ENCODE peak calls at places on chromosome 4, in ten cellular contexts. One of them, this sample, is unnamed.

GRCh38 chr4:4532371-4532770 is 9.5 kb downstream of the STX18 start:
- DNase-seq in NCI-H524 treated with DMSO at 0.1 percent for 48 hours: no peak
- DNase-seq in HEK293T: no peak
- DNase-seq in esophagus squamous epithelium: no peak
- DNase-seq in activated naive CD4-positive, alpha-beta T cell treated with anti-CD3 and anti-CD28 coated beads, Interleukin-2, amount 10 ng/mL, durations not matched to agents 7 days and 5 days: no peak
- DNase-seq in omental fat pad: no peak
- DNase-seq in PC-9: no peak
- DNase-seq in mucosa of gallbladder: no peak
- DNase-seq in endodermal cell: no peak
- DNase-seq in left colon: no peak
- DNase-seq in this sample: no peak

GRCh38 chr4:2745981-2746806 is 9.9 kb downstream of the TNIP2 start:
- DNase-seq in NCI-H524 treated with DMSO at 0.1 percent for 48 hours: no peak
- DNase-seq in HEK293T: no peak
- DNase-seq in esophagus squamous epithelium: peak
- DNase-seq in activated naive CD4-positive, alpha-beta T cell treated with anti-CD3 and anti-CD28 coated beads, Interleukin-2, amount 10 ng/mL, durations not matched to agents 7 days and 5 days: peak
- DNase-seq in omental fat pad: no peak
- DNase-seq in PC-9: peak
- DNase-seq in mucosa of gallbladder: no peak
- DNase-seq in endodermal cell: no peak
- DNase-seq in left colon: peak
- DNase-seq in this sample: peak

GRCh38 chr4:127214001-127214400 is 418.8 kb upstream of the INTU start:
- DNase-seq in NCI-H524 treated with DMSO at 0.1 percent for 48 hours: no peak
- DNase-seq in HEK293T: no peak
- DNase-seq in esophagus squamous epithelium: no peak
- DNase-seq in activated naive CD4-positive, alpha-beta T cell treated with anti-CD3 and anti-CD28 coated beads, Interleukin-2, amount 10 ng/mL, durations not matched to agents 7 days and 5 days: no peak
- DNase-seq in omental fat pad: no peak
- DNase-seq in PC-9: no peak
- DNase-seq in mucosa of gallbladder: no peak
- DNase-seq in endodermal cell: no peak
- DNase-seq in left colon: no peak
- DNase-seq in this sample: no peak

GRCh38 chr4:145034727-145035211 is 63.2 kb downstream of the ANAPC10 start:
- DNase-seq in NCI-H524 treated with DMSO at 0.1 percent for 48 hours: peak
- DNase-seq in HEK293T: no peak
- DNase-seq in esophagus squamous epithelium: no peak
- DNase-seq in activated naive CD4-positive, alpha-beta T cell treated with anti-CD3 and anti-CD28 coated beads, Interleukin-2, amount 10 ng/mL, durations not matched to agents 7 days and 5 days: no peak
- DNase-seq in omental fat pad: no peak
- DNase-seq in PC-9: no peak
- DNase-seq in mucosa of gallbladder: no peak
- DNase-seq in endodermal cell: no peak
- DNase-seq in left colon: no peak
- DNase-seq in this sample: no peak

GRCh38 chr4:7807351-7807921 is 132.2 kb downstream of the AFAP1 start:
- DNase-seq in NCI-H524 treated with DMSO at 0.1 percent for 48 hours: no peak
- DNase-seq in HEK293T: no peak
- DNase-seq in esophagus squamous epithelium: no peak
- DNase-seq in activated naive CD4-positive, alpha-beta T cell treated with anti-CD3 and anti-CD28 coated beads, Interleukin-2, amount 10 ng/mL, durations not matched to agents 7 days and 5 days: no peak
- DNase-seq in omental fat pad: no peak
- DNase-seq in PC-9: no peak
- DNase-seq in mucosa of gallbladder: no peak
- DNase-seq in endodermal cell: no peak
- DNase-seq in left colon: no peak
- DNase-seq in this sample: no peak

GRCh38 chr4:85807247-85807915 is 332.4 kb downstream of the ARHGAP24 start:
- DNase-seq in NCI-H524 treated with DMSO at 0.1 percent for 48 hours: no peak
- DNase-seq in HEK293T: no peak
- DNase-seq in esophagus squamous epithelium: no peak
- DNase-seq in activated naive CD4-positive, alpha-beta T cell treated with anti-CD3 and anti-CD28 coated beads, Interleukin-2, amount 10 ng/mL, durations not matched to agents 7 days and 5 days: no peak
- DNase-seq in omental fat pad: no peak
- DNase-seq in PC-9: no peak
- DNase-seq in mucosa of gallbladder: no peak
- DNase-seq in endodermal cell: no peak
- DNase-seq in left colon: no peak
- DNase-seq in this sample: no peak

GRCh38 chr4:119310826-119311225 is 11.1 kb downstream of the FABP2 start:
- DNase-seq in NCI-H524 treated with DMSO at 0.1 percent for 48 hours: no peak
- DNase-seq in HEK293T: no peak
- DNase-seq in esophagus squamous epithelium: no peak
- DNase-seq in activated naive CD4-positive, alpha-beta T cell treated with anti-CD3 and anti-CD28 coated beads, Interleukin-2, amount 10 ng/mL, durations not matched to agents 7 days and 5 days: no peak
- DNase-seq in omental fat pad: no peak
- DNase-seq in PC-9: no peak
- DNase-seq in mucosa of gallbladder: no peak
- DNase-seq in endodermal cell: no peak
- DNase-seq in left colon: no peak
- DNase-seq in this sample: no peak

GRCh38 chr4:11194431-11194830 is 234.3 kb downstream of the HS3ST1 start:
- DNase-seq in NCI-H524 treated with DMSO at 0.1 percent for 48 hours: no peak
- DNase-seq in HEK293T: no peak
- DNase-seq in esophagus squamous epithelium: no peak
- DNase-seq in activated naive CD4-positive, alpha-beta T cell treated with anti-CD3 and anti-CD28 coated beads, Interleukin-2, amount 10 ng/mL, durations not matched to agents 7 days and 5 days: no peak
- DNase-seq in omental fat pad: no peak
- DNase-seq in PC-9: no peak
- DNase-seq in mucosa of gallbladder: no peak
- DNase-seq in endodermal cell: no peak
- DNase-seq in left colon: no peak
- DNase-seq in this sample: no peak

GRCh38 chr4:3304831-3305609 is 12.2 kb downstream of the RGS12 start:
- DNase-seq in NCI-H524 treated with DMSO at 0.1 percent for 48 hours: no peak
- DNase-seq in HEK293T: peak
- DNase-seq in esophagus squamous epithelium: no peak
- DNase-seq in activated naive CD4-positive, alpha-beta T cell treated with anti-CD3 and anti-CD28 coated beads, Interleukin-2, amount 10 ng/mL, durations not matched to agents 7 days and 5 days: no peak
- DNase-seq in omental fat pad: no peak
- DNase-seq in PC-9: no peak
- DNase-seq in mucosa of gallbladder: no peak
- DNase-seq in endodermal cell: peak
- DNase-seq in left colon: no peak
- DNase-seq in this sample: no peak

GRCh38 chr4:76982638-76983579 is 33.4 kb downstream of the SEPTIN11 start:
- DNase-seq in NCI-H524 treated with DMSO at 0.1 percent for 48 hours: no peak
- DNase-seq in HEK293T: peak
- DNase-seq in esophagus squamous epithelium: no peak
- DNase-seq in activated naive CD4-positive, alpha-beta T cell treated with anti-CD3 and anti-CD28 coated beads, Interleukin-2, amount 10 ng/mL, durations not matched to agents 7 days and 5 days: no peak
- DNase-seq in omental fat pad: no peak
- DNase-seq in PC-9: no peak
- DNase-seq in mucosa of gallbladder: no peak
- DNase-seq in endodermal cell: no peak
- DNase-seq in left colon: no peak
- DNase-seq in this sample: no peak

GRCh38 chr4:39626913-39627312 is 11.8 kb downstream of the SMIM14 start:
- DNase-seq in NCI-H524 treated with DMSO at 0.1 percent for 48 hours: no peak
- DNase-seq in HEK293T: no peak
- DNase-seq in esophagus squamous epithelium: no peak
- DNase-seq in activated naive CD4-positive, alpha-beta T cell treated with anti-CD3 and anti-CD28 coated beads, Interleukin-2, amount 10 ng/mL, durations not matched to agents 7 days and 5 days: no peak
- DNase-seq in omental fat pad: no peak
- DNase-seq in PC-9: no peak
- DNase-seq in mucosa of gallbladder: no peak
- DNase-seq in endodermal cell: no peak
- DNase-seq in left colon: no peak
- DNase-seq in this sample: no peak

GRCh38 chr4:95190751-95191436 is 357.9 kb downstream of the UNC5C start:
- DNase-seq in NCI-H524 treated with DMSO at 0.1 percent for 48 hours: no peak
- DNase-seq in HEK293T: peak
- DNase-seq in esophagus squamous epithelium: no peak
- DNase-seq in activated naive CD4-positive, alpha-beta T cell treated with anti-CD3 and anti-CD28 coated beads, Interleukin-2, amount 10 ng/mL, durations not matched to agents 7 days and 5 days: no peak
- DNase-seq in omental fat pad: no peak
- DNase-seq in PC-9: no peak
- DNase-seq in mucosa of gallbladder: no peak
- DNase-seq in endodermal cell: peak
- DNase-seq in left colon: no peak
- DNase-seq in this sample: no peak

GRCh38 chr4:87532109-87532508 is 2.9 kb upstream of the SPARCL1 start:
- DNase-seq in NCI-H524 treated with DMSO at 0.1 percent for 48 hours: no peak
- DNase-seq in HEK293T: no peak
- DNase-seq in esophagus squamous epithelium: no peak
- DNase-seq in activated naive CD4-positive, alpha-beta T cell treated with anti-CD3 and anti-CD28 coated beads, Interleukin-2, amount 10 ng/mL, durations not matched to agents 7 days and 5 days: no peak
- DNase-seq in omental fat pad: no peak
- DNase-seq in PC-9: no peak
- DNase-seq in mucosa of gallbladder: no peak
- DNase-seq in endodermal cell: no peak
- DNase-seq in left colon: no peak
- DNase-seq in this sample: no peak

GRCh38 chr4:16887887-16888286 is 10.6 kb downstream of the LDB2 start:
- DNase-seq in NCI-H524 treated with DMSO at 0.1 percent for 48 hours: no peak
- DNase-seq in HEK293T: no peak
- DNase-seq in esophagus squamous epithelium: no peak
- DNase-seq in activated naive CD4-positive, alpha-beta T cell treated with anti-CD3 and anti-CD28 coated beads, Interleukin-2, amount 10 ng/mL, durations not matched to agents 7 days and 5 days: no peak
- DNase-seq in omental fat pad: no peak
- DNase-seq in PC-9: no peak
- DNase-seq in mucosa of gallbladder: no peak
- DNase-seq in endodermal cell: no peak
- DNase-seq in left colon: no peak
- DNase-seq in this sample: no peak

GRCh38 chr4:121221608-121222007 is 57.5 kb upstream of the TNIP3 start:
- DNase-seq in NCI-H524 treated with DMSO at 0.1 percent for 48 hours: no peak
- DNase-seq in HEK293T: no peak
- DNase-seq in esophagus squamous epithelium: no peak
- DNase-seq in activated naive CD4-positive, alpha-beta T cell treated with anti-CD3 and anti-CD28 coated beads, Interleukin-2, amount 10 ng/mL, durations not matched to agents 7 days and 5 days: no peak
- DNase-seq in omental fat pad: no peak
- DNase-seq in PC-9: no peak
- DNase-seq in mucosa of gallbladder: no peak
- DNase-seq in endodermal cell: no peak
- DNase-seq in left colon: no peak
- DNase-seq in this sample: no peak

GRCh38 chr4:54703182-54703581 is 45.4 kb downstream of the KIT start:
- DNase-seq in NCI-H524 treated with DMSO at 0.1 percent for 48 hours: no peak
- DNase-seq in HEK293T: no peak
- DNase-seq in esophagus squamous epithelium: no peak
- DNase-seq in activated naive CD4-positive, alpha-beta T cell treated with anti-CD3 and anti-CD28 coated beads, Interleukin-2, amount 10 ng/mL, durations not matched to agents 7 days and 5 days: no peak
- DNase-seq in omental fat pad: no peak
- DNase-seq in PC-9: no peak
- DNase-seq in mucosa of gallbladder: no peak
- DNase-seq in endodermal cell: no peak
- DNase-seq in left colon: no peak
- DNase-seq in this sample: no peak

GRCh38 chr4:7828011-7828720 is 111.5 kb downstream of the AFAP1 start:
- DNase-seq in NCI-H524 treated with DMSO at 0.1 percent for 48 hours: no peak
- DNase-seq in HEK293T: no peak
- DNase-seq in esophagus squamous epithelium: no peak
- DNase-seq in activated naive CD4-positive, alpha-beta T cell treated with anti-CD3 and anti-CD28 coated beads, Interleukin-2, amount 10 ng/mL, durations not matched to agents 7 days and 5 days: peak
- DNase-seq in omental fat pad: peak
- DNase-seq in PC-9: peak
- DNase-seq in mucosa of gallbladder: peak
- DNase-seq in endodermal cell: no peak
- DNase-seq in left colon: peak
- DNase-seq in this sample: no peak

GRCh38 chr4:6180841-6181631 is 19.3 kb downstream of the JAKMIP1 start:
- DNase-seq in NCI-H524 treated with DMSO at 0.1 percent for 48 hours: no peak
- DNase-seq in HEK293T: no peak
- DNase-seq in esophagus squamous epithelium: no peak
- DNase-seq in activated naive CD4-positive, alpha-beta T cell treated with anti-CD3 and anti-CD28 coated beads, Interleukin-2, amount 10 ng/mL, durations not matched to agents 7 days and 5 days: peak
- DNase-seq in omental fat pad: no peak
- DNase-seq in PC-9: no peak
- DNase-seq in mucosa of gallbladder: no peak
- DNase-seq in endodermal cell: no peak
- DNase-seq in left colon: no peak
- DNase-seq in this sample: no peak

GRCh38 chr4:105990933-105991332 is 95.7 kb downstream of the NPNT start:
- DNase-seq in NCI-H524 treated with DMSO at 0.1 percent for 48 hours: no peak
- DNase-seq in HEK293T: no peak
- DNase-seq in esophagus squamous epithelium: no peak
- DNase-seq in activated naive CD4-positive, alpha-beta T cell treated with anti-CD3 and anti-CD28 coated beads, Interleukin-2, amount 10 ng/mL, durations not matched to agents 7 days and 5 days: no peak
- DNase-seq in omental fat pad: peak
- DNase-seq in PC-9: peak
- DNase-seq in mucosa of gallbladder: peak
- DNase-seq in endodermal cell: no peak
- DNase-seq in left colon: peak
- DNase-seq in this sample: no peak

GRCh38 chr4:100981447-100982204 is 365.7 kb downstream of the PPP3CA start:
- DNase-seq in NCI-H524 treated with DMSO at 0.1 percent for 48 hours: no peak
- DNase-seq in HEK293T: no peak
- DNase-seq in esophagus squamous epithelium: no peak
- DNase-seq in activated naive CD4-positive, alpha-beta T cell treated with anti-CD3 and anti-CD28 coated beads, Interleukin-2, amount 10 ng/mL, durations not matched to agents 7 days and 5 days: no peak
- DNase-seq in omental fat pad: no peak
- DNase-seq in PC-9: no peak
- DNase-seq in mucosa of gallbladder: no peak
- DNase-seq in endodermal cell: peak
- DNase-seq in left colon: no peak
- DNase-seq in this sample: no peak

GRCh38 chr4:8351931-8352367 is 82.4 kb downstream of the HTRA3 start:
- DNase-seq in NCI-H524 treated with DMSO at 0.1 percent for 48 hours: no peak
- DNase-seq in HEK293T: no peak
- DNase-seq in esophagus squamous epithelium: no peak
- DNase-seq in activated naive CD4-positive, alpha-beta T cell treated with anti-CD3 and anti-CD28 coated beads, Interleukin-2, amount 10 ng/mL, durations not matched to agents 7 days and 5 days: peak
- DNase-seq in omental fat pad: no peak
- DNase-seq in PC-9: no peak
- DNase-seq in mucosa of gallbladder: peak
- DNase-seq in endodermal cell: no peak
- DNase-seq in left colon: no peak
- DNase-seq in this sample: no peak

GRCh38 chr4:13640149-13640671 is 12.7 kb upstream of the BOD1L1 start:
- DNase-seq in NCI-H524 treated with DMSO at 0.1 percent for 48 hours: no peak
- DNase-seq in HEK293T: peak
- DNase-seq in esophagus squamous epithelium: no peak
- DNase-seq in activated naive CD4-positive, alpha-beta T cell treated with anti-CD3 and anti-CD28 coated beads, Interleukin-2, amount 10 ng/mL, durations not matched to agents 7 days and 5 days: no peak
- DNase-seq in omental fat pad: no peak
- DNase-seq in PC-9: peak
- DNase-seq in mucosa of gallbladder: no peak
- DNase-seq in endodermal cell: peak
- DNase-seq in left colon: no peak
- DNase-seq in this sample: no peak

GRCh38 chr4:113222006-113222405 is 172.6 kb downstream of the ANK2 start:
- DNase-seq in NCI-H524 treated with DMSO at 0.1 percent for 48 hours: no peak
- DNase-seq in HEK293T: no peak
- DNase-seq in esophagus squamous epithelium: no peak
- DNase-seq in activated naive CD4-positive, alpha-beta T cell treated with anti-CD3 and anti-CD28 coated beads, Interleukin-2, amount 10 ng/mL, durations not matched to agents 7 days and 5 days: no peak
- DNase-seq in omental fat pad: no peak
- DNase-seq in PC-9: no peak
- DNase-seq in mucosa of gallbladder: no peak
- DNase-seq in endodermal cell: no peak
- DNase-seq in left colon: no peak
- DNase-seq in this sample: no peak

GRCh38 chr4:26473893-26474292 is 16.4 kb downstream of the CCKAR start:
- DNase-seq in NCI-H524 treated with DMSO at 0.1 percent for 48 hours: no peak
- DNase-seq in HEK293T: no peak
- DNase-seq in esophagus squamous epithelium: no peak
- DNase-seq in activated naive CD4-positive, alpha-beta T cell treated with anti-CD3 and anti-CD28 coated beads, Interleukin-2, amount 10 ng/mL, durations not matched to agents 7 days and 5 days: no peak
- DNase-seq in omental fat pad: no peak
- DNase-seq in PC-9: no peak
- DNase-seq in mucosa of gallbladder: no peak
- DNase-seq in endodermal cell: peak
- DNase-seq in left colon: no peak
- DNase-seq in this sample: no peak

This sample was measured in activated B cell treated with CpG ODN at 0.5 μM for 24 hours.